ENCODE peak calls at places on chromosomes 13 and 19, in seven cellular contexts. One of them, this sample, is unnamed.

GRCh38 chr19:44607049-44607448 is 6.3 kb upstream of the IGSF23 start:
- DNase-seq in WTC11: no peak
- DNase-seq in pancreas: no peak
- DNase-seq in A549: no peak
- DNase-seq in activated T-cell treated with anti-CD3 and anti-CD28 coated beads for 48 hours: no peak
- DNase-seq in cardiac fibroblast: peak; percentile 58
- DNase-seq in stimulated activated CD4-positive, alpha-beta T cell treated with anti-CD3 and anti-CD28 coated beads, Interleukin-15, amount 100 ng/mL, for 24 hours: no peak
- DNase-seq in this sample: no peak

GRCh38 chr13:73767747-73768315 is 366.4 kb downstream of the KLF12 start:
- DNase-seq in WTC11: peak; percentile 29
- DNase-seq in pancreas: no peak
- DNase-seq in A549: no peak
- DNase-seq in activated T-cell treated with anti-CD3 and anti-CD28 coated beads for 48 hours: no peak
- DNase-seq in cardiac fibroblast: no peak
- DNase-seq in stimulated activated CD4-positive, alpha-beta T cell treated with anti-CD3 and anti-CD28 coated beads, Interleukin-15, amount 100 ng/mL, for 24 hours: peak; percentile 55
- DNase-seq in this sample: no peak

GRCh38 chr13:49373699-49374098 is 70.2 kb downstream of the CAB39L start:
- DNase-seq in WTC11: no peak
- DNase-seq in pancreas: no peak
- DNase-seq in A549: no peak
- DNase-seq in activated T-cell treated with anti-CD3 and anti-CD28 coated beads for 48 hours: no peak
- DNase-seq in cardiac fibroblast: peak; percentile 35
- DNase-seq in stimulated activated CD4-positive, alpha-beta T cell treated with anti-CD3 and anti-CD28 coated beads, Interleukin-15, amount 100 ng/mL, for 24 hours: no peak
- DNase-seq in this sample: no peak

GRCh38 chr13:114166381-114167131 is 12.5 kb upstream of the CFAP97D2 start:
- DNase-seq in WTC11: no peak
- DNase-seq in pancreas: no peak
- DNase-seq in A549: no peak
- DNase-seq in activated T-cell treated with anti-CD3 and anti-CD28 coated beads for 48 hours: no peak
- DNase-seq in cardiac fibroblast: peak; percentile 29
- DNase-seq in stimulated activated CD4-positive, alpha-beta T cell treated with anti-CD3 and anti-CD28 coated beads, Interleukin-15, amount 100 ng/mL, for 24 hours: no peak
- DNase-seq in this sample: no peak

GRCh38 chr19:33290082-33290815 is 12.1 kb downstream of the CEBPA start:
- DNase-seq in WTC11: no peak
- DNase-seq in pancreas: no peak
- DNase-seq in A549: no peak
- DNase-seq in activated T-cell treated with anti-CD3 and anti-CD28 coated beads for 48 hours: no peak
- DNase-seq in cardiac fibroblast: no peak
- DNase-seq in stimulated activated CD4-positive, alpha-beta T cell treated with anti-CD3 and anti-CD28 coated beads, Interleukin-15, amount 100 ng/mL, for 24 hours: no peak
- DNase-seq in this sample: no peak

GRCh38 chr13:97506511-97506910 is 72.5 kb downstream of the RAP2A start:
- DNase-seq in WTC11: no peak
- DNase-seq in pancreas: no peak
- DNase-seq in A549: no peak
- DNase-seq in activated T-cell treated with anti-CD3 and anti-CD28 coated beads for 48 hours: no peak
- DNase-seq in cardiac fibroblast: peak; percentile 88
- DNase-seq in stimulated activated CD4-positive, alpha-beta T cell treated with anti-CD3 and anti-CD28 coated beads, Interleukin-15, amount 100 ng/mL, for 24 hours: no peak
- DNase-seq in this sample: no peak

GRCh38 chr13:45384474-45385174 is 33.5 kb downstream of the SLC25A30 start:
- DNase-seq in WTC11: no peak
- DNase-seq in pancreas: no peak
- DNase-seq in A549: no peak
- DNase-seq in activated T-cell treated with anti-CD3 and anti-CD28 coated beads for 48 hours: no peak
- DNase-seq in cardiac fibroblast: no peak
- DNase-seq in stimulated activated CD4-positive, alpha-beta T cell treated with anti-CD3 and anti-CD28 coated beads, Interleukin-15, amount 100 ng/mL, for 24 hours: no peak
- DNase-seq in this sample: no peak

GRCh38 chr19:17441241-17442135 is 7.0 kb downstream of the TMEM221 start:
- DNase-seq in WTC11: peak; percentile 41
- DNase-seq in pancreas: no peak
- DNase-seq in A549: no peak
- DNase-seq in activated T-cell treated with anti-CD3 and anti-CD28 coated beads for 48 hours: no peak
- DNase-seq in cardiac fibroblast: peak; percentile 47
- DNase-seq in stimulated activated CD4-positive, alpha-beta T cell treated with anti-CD3 and anti-CD28 coated beads, Interleukin-15, amount 100 ng/mL, for 24 hours: peak; percentile 27
- DNase-seq in this sample: no peak

GRCh38 chr13:66661336-66661735 is 568.8 kb downstream of the PCDH9 start:
- DNase-seq in WTC11: no peak
- DNase-seq in pancreas: no peak
- DNase-seq in A549: no peak
- DNase-seq in activated T-cell treated with anti-CD3 and anti-CD28 coated beads for 48 hours: no peak
- DNase-seq in cardiac fibroblast: no peak
- DNase-seq in stimulated activated CD4-positive, alpha-beta T cell treated with anti-CD3 and anti-CD28 coated beads, Interleukin-15, amount 100 ng/mL, for 24 hours: no peak
- DNase-seq in this sample: no peak

GRCh38 chr13:111117289-111117688 is 2.2 kb downstream of the ARHGEF7 start:
- DNase-seq in WTC11: no peak
- DNase-seq in pancreas: no peak
- DNase-seq in A549: no peak
- DNase-seq in activated T-cell treated with anti-CD3 and anti-CD28 coated beads for 48 hours: no peak
- DNase-seq in cardiac fibroblast: no peak
- DNase-seq in stimulated activated CD4-positive, alpha-beta T cell treated with anti-CD3 and anti-CD28 coated beads, Interleukin-15, amount 100 ng/mL, for 24 hours: no peak
- DNase-seq in this sample: no peak

GRCh38 chr19:58518261-58519086 is 1.1 kb downstream of the ZBTB45 start:
- DNase-seq in WTC11: no peak
- DNase-seq in pancreas: peak; percentile 27
- DNase-seq in A549: no peak
- DNase-seq in activated T-cell treated with anti-CD3 and anti-CD28 coated beads for 48 hours: no peak
- DNase-seq in cardiac fibroblast: no peak
- DNase-seq in stimulated activated CD4-positive, alpha-beta T cell treated with anti-CD3 and anti-CD28 coated beads, Interleukin-15, amount 100 ng/mL, for 24 hours: peak; percentile 42
- DNase-seq in this sample: no peak

GRCh38 chr19:2081873-2082810 is 14.0 kb downstream of the MOB3A start:
- DNase-seq in WTC11: no peak
- DNase-seq in pancreas: no peak
- DNase-seq in A549: no peak
- DNase-seq in activated T-cell treated with anti-CD3 and anti-CD28 coated beads for 48 hours: peak; percentile 34
- DNase-seq in cardiac fibroblast: no peak
- DNase-seq in stimulated activated CD4-positive, alpha-beta T cell treated with anti-CD3 and anti-CD28 coated beads, Interleukin-15, amount 100 ng/mL, for 24 hours: peak; percentile 62
- DNase-seq in this sample: no peak

GRCh38 chr13:23656637-23657036 is 86.4 kb downstream of the TNFRSF19 start:
- DNase-seq in WTC11: no peak
- DNase-seq in pancreas: no peak
- DNase-seq in A549: no peak
- DNase-seq in activated T-cell treated with anti-CD3 and anti-CD28 coated beads for 48 hours: no peak
- DNase-seq in cardiac fibroblast: peak; percentile 51
- DNase-seq in stimulated activated CD4-positive, alpha-beta T cell treated with anti-CD3 and anti-CD28 coated beads, Interleukin-15, amount 100 ng/mL, for 24 hours: no peak
- DNase-seq in this sample: no peak

This sample was measured in prostate gland.